ENCODE peak calls at places on chromosomes 13 and 19, in nine cellular contexts. J is GM13977, H is RWPE1, D is AG09319, S is lower leg skin, I is heart left ventricle, T is Calu3, W is HL-60, X is upper lobe of left lung. K is an unnamed sample.

GRCh38 chr13:40155176-40155575 is 499.7 kb downstream of the COG6 start:
- DNase-seq in W (no peak), X (no peak), S (no peak), H (no peak), T (no peak), D (no peak), J (no peak), I (no peak), K (no peak)

GRCh38 chr13:42762251-42762650 is 19.1 kb upstream of the FAM216B start:
- DNase-seq in T (no peak), D (no peak), X (no peak), I (no peak), J (no peak), W (no peak), H (peak; percentile 4), S (no peak), K (no peak)

GRCh38 chr19:18304194-18304495 is 18.7 kb downstream of the LSM4 start:
- DNase-seq in S (no peak), X (no peak), D (no peak), T (no peak), H (no peak), W (peak; percentile 18), J (no peak), I (no peak), K (no peak)

GRCh38 chr13:26867451-26868067 is 107.0 kb upstream of the GPR12 start:
- DNase-seq in J (no peak), T (peak; percentile 22), S (no peak), H (peak; percentile 53), W (no peak), X (no peak), I (peak; percentile 15), D (no peak), K (no peak)

GRCh38 chr13:112928958-112929777 is 39.8 kb upstream of the MCF2L start:
- DNase-seq in T (peak; percentile 11), J (no peak), S (peak; percentile 85), D (no peak), I (peak; percentile 49), X (no peak), W (peak; percentile 19), H (no peak), K (no peak)

GRCh38 chr19:42023121-42023942 is 29.3 kb upstream of the ATP1A3 start:
- DNase-seq in I (no peak), H (no peak), W (peak; percentile 21), J (peak; percentile 56), S (no peak), D (no peak), X (no peak), T (peak; percentile 54), K (no peak)

GRCh38 chr13:114213980-114214379 is 20.7 kb upstream of the CDC16 start:
- DNase-seq in J (no peak), X (no peak), T (no peak), W (no peak), I (no peak), S (no peak), D (no peak), H (no peak), K (no peak)

GRCh38 chr19:18450934-18451836 is 13.3 kb upstream of the ISYNA1 start:
- DNase-seq in T (peak; percentile 89), I (peak; percentile 85), H (peak; percentile 74), X (peak; percentile 83), S (peak; percentile 97), W (peak; percentile 79), J (peak; percentile 91), D (no peak), K (no peak)

GRCh38 chr13:59666504-59666903 is 497.2 kb downstream of the DIAPH3 start:
- DNase-seq in D (no peak), T (no peak), S (no peak), H (no peak), J (no peak), W (peak; percentile 26), I (no peak), X (no peak), K (no peak)

GRCh38 chr19:54518844-54519243 is 16.2 kb downstream of the LAIR2 start:
- DNase-seq in X (no peak), W (no peak), S (no peak), T (peak; percentile 9), H (peak; percentile 38), J (peak; percentile 60), I (peak; percentile 11), D (no peak), K (no peak)

GRCh38 chr13:41200126-41200525 is 5.8 kb upstream of the KBTBD7 start:
- DNase-seq in J (no peak), H (no peak), X (no peak), W (no peak), I (no peak), S (no peak), D (no peak), T (no peak), K (no peak)

GRCh38 chr19:45128109-45128508 is 32.7 kb downstream of the NKPD1 start:
- DNase-seq in W (no peak), T (no peak), S (no peak), J (no peak), X (no peak), D (no peak), I (no peak), H (no peak), K (no peak)

GRCh38 chr19:52492991-52493470 is 34.4 kb upstream of the ZNF808 start:
- DNase-seq in D (no peak), J (no peak), W (no peak), T (no peak), I (no peak), X (no peak), H (no peak), S (peak; percentile 50), K (no peak)

GRCh38 chr19:48059331-48059730 is 15.5 kb upstream of the CABP5 start:
- DNase-seq in W (no peak), T (no peak), X (no peak), J (no peak), S (no peak), I (no peak), D (no peak), H (no peak), K (no peak)

GRCh38 chr19:48060381-48060780 is 16.5 kb upstream of the CABP5 start:
- DNase-seq in S (no peak), T (no peak), J (no peak), W (no peak), X (no peak), H (no peak), I (no peak), D (no peak), K (no peak)

GRCh38 chr19:48064509-48064908 is 20.6 kb upstream of the CABP5 start:
- DNase-seq in I (no peak), W (no peak), T (no peak), S (no peak), X (no peak), D (no peak), J (no peak), H (no peak), K (no peak)

DNA sequence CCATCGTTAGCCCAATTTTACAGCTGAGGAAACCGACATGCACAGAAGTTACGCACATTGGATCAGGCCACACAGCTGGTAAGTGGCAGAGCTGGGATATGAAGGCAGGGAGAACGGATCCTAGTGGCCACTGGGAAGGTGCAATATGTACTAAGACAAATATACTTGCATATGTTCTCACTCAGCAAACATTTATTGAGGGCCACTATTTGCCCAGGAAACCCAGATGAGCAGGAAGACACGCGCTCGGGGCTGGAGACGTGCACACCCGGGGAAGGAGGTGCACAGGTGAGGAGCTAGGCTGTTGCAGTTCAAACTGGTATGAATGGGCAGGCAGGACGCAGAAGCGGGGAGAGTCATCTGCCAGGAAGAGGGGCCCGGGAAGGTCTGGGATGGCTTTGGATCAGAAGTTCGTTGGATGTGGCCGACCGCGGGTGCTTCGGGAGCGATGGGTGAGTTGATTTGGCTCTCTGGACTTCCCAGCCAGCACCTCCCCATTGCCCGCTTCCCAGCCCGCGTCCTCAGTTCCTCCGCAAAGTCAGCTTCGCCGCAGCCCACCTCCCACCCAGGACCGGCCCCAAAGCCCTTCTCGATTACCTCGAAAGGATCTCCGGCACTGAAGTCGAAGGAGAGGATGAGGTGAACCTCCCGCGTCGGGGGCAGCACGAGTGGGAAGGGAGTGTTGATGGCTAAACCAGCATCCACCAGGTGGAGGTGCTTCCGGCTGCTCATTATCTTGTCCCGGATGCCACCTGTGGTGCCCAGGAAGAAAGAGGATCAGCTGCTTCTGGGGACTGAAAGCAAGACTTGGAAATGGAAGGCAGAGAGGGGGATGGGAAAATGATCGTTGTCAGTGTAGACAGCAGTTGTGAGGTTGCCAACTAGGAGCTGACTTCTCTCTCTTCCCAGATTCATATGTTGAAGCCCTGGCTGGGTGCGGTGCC is 17.8 kb upstream of the CABP5 start:
- DNase-seq in I (no peak), S (no peak), X (no peak), D (no peak), J (no peak), H (no peak), T (no peak), W (no peak), K (no peak)
- TF ChIP-seq CTCF in I (no peak), S (no peak), X (no peak), D (no peak), J (no peak), H (no peak), T (no peak), W (no peak), K (no peak)

GRCh38 chr13:20492641-20493040 is 33.0 kb downstream of the CRYL1 start:
- DNase-seq in S (no peak), J (peak; percentile 61), T (peak; percentile 60), X (no peak), W (peak; percentile 20), I (no peak), H (no peak), D (peak; percentile 7), K (no peak)
- TF ChIP-seq CTCF in S (no peak), J (peak; percentile 70), T (peak; percentile 41), X (peak; percentile 10), W (peak; percentile 48), I (no peak), H (no peak), D (peak; percentile 63), K (no peak)

GRCh38 chr13:79226938-79227337 is 179.1 kb downstream of the RBM26 start:
- DNase-seq in D (no peak), H (no peak), T (no peak), I (no peak), J (no peak), S (no peak), W (no peak), X (no peak), K (no peak)
- TF ChIP-seq CTCF in D (no peak), H (no peak), T (no peak), I (no peak), J (no peak), S (no peak), W (no peak), X (no peak), K (no peak)

GRCh38 chr13:24308488-24309020 is 826 bp upstream of the C1QTNF9 start:
- DNase-seq in I (no peak), J (no peak), S (no peak), T (no peak), H (no peak), X (no peak), D (no peak), W (no peak), K (no peak)

GRCh38 chr13:24308068-24308445 is 1.3 kb upstream of the C1QTNF9 start:
- DNase-seq in H (no peak), J (no peak), T (no peak), X (no peak), D (no peak), I (no peak), S (no peak), W (no peak), K (no peak)

DNA sequence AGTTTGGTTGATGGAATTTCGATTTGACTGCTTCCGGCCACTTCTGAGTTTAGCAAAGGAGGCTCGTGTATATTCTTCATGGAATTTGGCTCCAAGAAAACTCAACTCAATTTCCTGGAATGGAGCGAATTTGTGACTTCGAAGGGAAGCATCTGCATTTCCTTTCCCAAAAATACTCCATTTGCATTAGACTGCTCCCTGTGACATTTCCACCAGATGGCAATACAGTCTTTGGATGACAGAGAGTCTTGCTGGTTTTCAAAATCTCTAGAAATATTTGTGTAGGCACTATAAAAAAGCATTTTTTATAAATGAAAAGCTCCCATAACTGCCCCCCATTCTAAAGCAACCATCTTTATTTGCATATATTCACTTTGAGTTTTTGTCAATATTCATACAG is 4.1 kb downstream of the C1QTNF9 start:
- DNase-seq in H (no peak), W (no peak), S (no peak), J (no peak), X (no peak), T (no peak), D (no peak), I (no peak), K (no peak)
- TF ChIP-seq CTCF in H (no peak), W (no peak), S (no peak), J (no peak), X (no peak), T (no peak), D (peak; percentile 43), I (peak; percentile 21), K (peak; percentile 30)